ENCODE peak calls at places on chromosome 19, in ten cellular contexts. R is A549, L is RWPE2, M is adrenal gland, Q is spleen, K is mucosa of descending colon, H is psoas muscle, E is cardiac muscle cell, W is right lobe of liver, P is IMR-90. O is an unnamed sample. For H3K4me1, the result is how much of the 10 kb centered on the place peaks cover.

GRCh38 chr19:43672061-43672679 is 2.2 kb upstream of the PLAUR start:
- DNase-seq in R (no peak), L (no peak), M (no peak), Q (no peak), K (no peak), H (no peak), E (no peak), W (no peak), P (no peak), O (no peak)

GRCh38 chr19:8577247-8577646 is at the start of gene MYO1F:
- DNase-seq in R (no peak), L (no peak), M (peak), Q (peak), K (peak), H (peak), E (no peak), W (peak), P (no peak), O (no peak)

GRCh38 chr19:34325181-34325580 is 39.8 kb upstream of the GPI start:
- DNase-seq in R (no peak), L (no peak), M (no peak), Q (no peak), K (no peak), H (no peak), E (no peak), W (no peak), P (no peak), O (no peak)

GRCh38 chr19:10412257-10412977 is 7.9 kb upstream of the PDE4A start:
- DNase-seq in R (no peak), L (no peak), M (no peak), Q (no peak), K (no peak), H (no peak), E (no peak), W (no peak), P (no peak), O (no peak)

GRCh38 chr19:8357007-8357521 is 6.9 kb upstream of the ANGPTL4 start:
- DNase-seq in R (no peak), L (no peak), M (no peak), Q (no peak), K (no peak), H (no peak), E (peak), W (no peak), P (no peak), O (no peak)

GRCh38 chr19:8552810-8553209 is 24.4 kb downstream of the MYO1F start:
- DNase-seq in R (peak), L (no peak), M (no peak), Q (no peak), K (no peak), H (no peak), E (peak), W (no peak), P (peak), O (peak)

GRCh38 chr19:32711747-32712146 is 7.8 kb upstream of the TDRD12 start:
- DNase-seq in R (no peak), L (no peak), M (no peak), Q (no peak), K (no peak), H (no peak), E (no peak), W (no peak), P (no peak), O (no peak)

GRCh38 chr19:28294395-28294794 is 918.6 kb downstream of the UQCRFS1 start:
- DNase-seq in R (no peak), L (no peak), M (no peak), Q (no peak), K (peak), H (no peak), E (peak), W (no peak), P (no peak), O (no peak)

GRCh38 chr19:3055741-3056453 is 6.4 kb downstream of the TLE5 start:
- DNase-seq in R (peak), L (peak), M (no peak), Q (no peak), K (peak), H (peak), E (no peak), W (peak), P (no peak), O (no peak)

GRCh38 chr19:10988921-10989320 is 28.1 kb downstream of the SMARCA4 start:
- DNase-seq in R (no peak), L (no peak), M (no peak), Q (no peak), K (no peak), H (no peak), E (no peak), W (no peak), P (no peak), O (no peak)

GRCh38 chr19:30609656-30610270 is 237.6 kb downstream of the ZNF536 start:
- DNase-seq in R (no peak), L (no peak), M (no peak), Q (no peak), K (no peak), H (no peak), E (no peak), W (no peak), P (no peak), O (no peak)

GRCh38 chr19:4403005-4403761 is 743 bp downstream of the CHAF1A start:
- DNase-seq in R (no peak), L (no peak), M (no peak), Q (no peak), K (peak), H (no peak), E (no peak), W (peak), P (no peak), O (no peak)

GRCh38 chr19:50670102-50670380 is 20.8 kb downstream of the C19orf81 start:
- DNase-seq in R (no peak), L (no peak), M (no peak), Q (no peak), K (no peak), H (no peak), E (no peak), W (no peak), P (no peak), O (no peak)

GRCh38 chr19:55344444-55344843 is 4.8 kb downstream of the KMT5C start:
- DNase-seq in R (no peak), L (peak), M (no peak), Q (no peak), K (no peak), H (no peak), E (no peak), W (no peak), P (no peak), O (peak)

GRCh38 chr19:53537523-53538377 is at the start of gene ZNF331:
- DNase-seq in R (peak), L (peak), M (peak), Q (peak), K (peak), H (peak), E (peak), W (peak), P (peak), O (peak)

GRCh38 chr19:27717825-27718224 is 1495.1 kb downstream of the UQCRFS1 start:
- DNase-seq in R (no peak), L (no peak), M (no peak), Q (no peak), K (no peak), H (no peak), E (no peak), W (no peak), P (no peak), O (no peak)

GRCh38 chr19:2014731-2015610 is 543 bp downstream of the BTBD2 start:
- DNase-seq in R (no peak), L (no peak), M (no peak), Q (peak), K (peak), H (no peak), E (peak), W (peak), P (no peak), O (peak)

GRCh38 chr19:48332662-48333466 is 7.5 kb downstream of the EMP3 start:
- DNase-seq in R (peak), L (peak), M (peak), Q (peak), K (peak), H (peak), E (peak), W (peak), P (peak), O (peak)
- TF ChIP-seq CTCF in R (no peak), L (no peak), M (no peak), Q (no peak), K (no peak), H (no peak), E (no peak), W (no peak), P (no peak), O (no peak)

DNA sequence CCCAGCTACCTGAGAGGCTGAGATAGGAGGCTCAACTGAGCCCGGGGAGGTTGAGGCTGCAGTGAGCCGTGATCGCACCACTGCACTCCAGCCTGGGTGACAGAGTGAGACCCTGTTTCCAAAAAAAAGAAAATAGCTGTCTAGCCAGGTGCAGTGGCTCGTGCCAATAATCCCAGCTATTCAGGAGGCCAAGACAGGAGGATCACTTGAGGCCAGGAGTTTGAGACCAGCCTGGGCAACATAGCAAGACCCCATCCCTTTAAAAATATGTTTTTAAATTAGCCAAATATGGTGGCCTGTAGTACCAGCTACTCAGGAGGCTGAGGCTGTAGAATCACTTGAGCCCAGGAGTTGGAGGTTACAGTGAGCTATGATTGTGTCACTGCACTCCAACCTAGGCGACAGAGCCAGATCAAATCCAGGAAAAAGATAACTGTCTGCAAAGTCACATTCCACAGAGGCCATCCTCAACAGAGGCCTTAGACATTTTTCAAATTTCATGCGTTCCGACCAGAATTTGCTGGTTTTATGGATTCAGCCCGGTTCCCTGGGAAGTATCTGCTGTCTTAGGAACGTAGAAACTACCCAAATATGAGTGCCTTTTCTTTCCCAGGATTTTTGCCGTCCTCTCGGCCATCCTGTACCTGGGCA is 58.7 kb upstream of the USE1 start:
- DNase-seq in R (no peak), L (no peak), M (no peak), Q (no peak), K (no peak), H (no peak), E (no peak), W (no peak), P (no peak), O (no peak)
- H3K4me1 ChIP-seq in R (under half), L (under half), M (under half), Q (under half), K (under half), H (under half), E (under half), W (under half), P (under half), O (under half)

GRCh38 chr19:42277821-42278809 is 9.1 kb downstream of the CIC start:
- DNase-seq in R (no peak), L (peak), M (peak), Q (peak), K (no peak), H (no peak), E (peak), W (no peak), P (no peak), O (peak)
- TF ChIP-seq CTCF in R (no peak), L (peak), M (no peak), Q (no peak), K (no peak), H (no peak), E (no peak), W (no peak), P (no peak), O (no peak)

GRCh38 chr19:41399525-41399924 is 1.9 kb downstream of the BCKDHA start:
- DNase-seq in R (no peak), L (no peak), M (no peak), Q (no peak), K (no peak), H (no peak), E (no peak), W (no peak), P (no peak), O (no peak)
- H3K4me1 ChIP-seq in R (under half), L (under half), M (under half), Q (half or more), K (under half), H (under half), E (under half), W (under half), P (under half), O (under half)

O was measured in BE2C.